ENCODE peak calls at places on chromosome 6, in nine cellular contexts. G, K, N, D, O, P, L, R and A are unnamed samples.

GRCh38 chr6:57182017-57182432 is 9.9 kb downstream of the BAG2 start:
- DNase-seq in G (no peak), K (no peak), N (no peak), D (no peak), O (no peak), P (no peak), L (no peak), R (no peak), A (no peak)

GRCh38 chr6:79574636-79575035 is 37.4 kb upstream of the LCA5 start:
- DNase-seq in G (no peak), K (peak), N (no peak), D (no peak), O (no peak), P (no peak), L (no peak), R (no peak), A (peak)

GRCh38 chr6:125966569-125966968 is 10.0 kb downstream of the HINT3 start:
- DNase-seq in G (no peak), K (no peak), N (no peak), D (no peak), O (no peak), P (no peak), L (no peak), R (no peak), A (no peak)

GRCh38 chr6:159279790-159280277 is 110.6 kb downstream of the FNDC1 start:
- DNase-seq in G (no peak), K (peak), N (no peak), D (no peak), O (no peak), P (no peak), L (no peak), R (no peak), A (no peak)

GRCh38 chr6:150994026-150994425 is 128.5 kb downstream of the MTHFD1L start:
- DNase-seq in G (no peak), K (no peak), N (no peak), D (no peak), O (no peak), P (no peak), L (no peak), R (no peak), A (no peak)

GRCh38 chr6:6678185-6678671 is 89.7 kb downstream of the LY86 start:
- DNase-seq in G (peak), K (peak), N (no peak), D (no peak), O (no peak), P (no peak), L (no peak), R (no peak), A (no peak)

GRCh38 chr6:139570166-139570565 is 195.7 kb upstream of the CITED2 start:
- DNase-seq in G (no peak), K (no peak), N (no peak), D (no peak), O (no peak), P (no peak), L (no peak), R (no peak), A (no peak)

GRCh38 chr6:111559193-111560097 is 46.2 kb downstream of the TRAF3IP2 start:
- DNase-seq in G (no peak), K (no peak), N (no peak), D (no peak), O (peak), P (peak), L (no peak), R (no peak), A (no peak)